ENCODE peak calls at places on chromosomes 1 and 21, in six cellular contexts. One of them, this sample, is unnamed.
A peak's percentile ranks its signal among the peaks of the same experiment; 100 is the strongest.

GRCh38 chr21:35163381-35163780 is 114.3 kb upstream of the RUNX1 start:
- DNase-seq in adrenal gland: no peak
- DNase-seq in germinal center: no peak
- DNase-seq in activated T-cell treated with anti-CD3 and anti-CD28 coated beads for 24 hours: no peak
- DNase-seq in lower lobe of right lung: no peak
- DNase-seq in DMS153: no peak
- DNase-seq in this sample: no peak

GRCh38 chr1:161792740-161793139 is 26.6 kb downstream of the ATF6 start:
- DNase-seq in DMS153: peak; percentile 67
- DNase-seq in lower lobe of right lung: no peak
- DNase-seq in adrenal gland: no peak
- DNase-seq in activated T-cell treated with anti-CD3 and anti-CD28 coated beads for 24 hours: no peak
- DNase-seq in germinal center: peak; percentile 22
- DNase-seq in this sample: peak; percentile 94

GRCh38 chr21:42216726-42217572 is 2.0 kb upstream of the ABCG1 start:
- DNase-seq in DMS153: no peak
- DNase-seq in adrenal gland: peak; percentile 12
- DNase-seq in germinal center: no peak
- DNase-seq in activated T-cell treated with anti-CD3 and anti-CD28 coated beads for 24 hours: no peak
- DNase-seq in lower lobe of right lung: peak; percentile 24
- DNase-seq in this sample: no peak

GRCh38 chr21:16072692-16073091 is 342.9 kb downstream of the USP25 start:
- DNase-seq in adrenal gland: no peak
- DNase-seq in DMS153: no peak
- DNase-seq in germinal center: no peak
- DNase-seq in lower lobe of right lung: no peak
- DNase-seq in activated T-cell treated with anti-CD3 and anti-CD28 coated beads for 24 hours: no peak
- DNase-seq in this sample: no peak

GRCh38 chr1:155569988-155570592 is 7.5 kb upstream of the ASH1L start:
- DNase-seq in activated T-cell treated with anti-CD3 and anti-CD28 coated beads for 24 hours: no peak
- DNase-seq in DMS153: no peak
- DNase-seq in germinal center: no peak
- DNase-seq in adrenal gland: no peak
- DNase-seq in lower lobe of right lung: no peak
- DNase-seq in this sample: no peak

GRCh38 chr1:55213885-55214213 is 1.3 kb downstream of the USP24 start:
- DNase-seq in adrenal gland: no peak
- DNase-seq in germinal center: no peak
- DNase-seq in activated T-cell treated with anti-CD3 and anti-CD28 coated beads for 24 hours: no peak
- DNase-seq in DMS153: no peak
- DNase-seq in lower lobe of right lung: no peak
- DNase-seq in this sample: no peak

GRCh38 chr21:14056771-14057191 is 154.0 kb downstream of the LIPI start:
- DNase-seq in germinal center: no peak
- DNase-seq in DMS153: no peak
- DNase-seq in adrenal gland: no peak
- DNase-seq in lower lobe of right lung: no peak
- DNase-seq in activated T-cell treated with anti-CD3 and anti-CD28 coated beads for 24 hours: no peak
- DNase-seq in this sample: no peak

GRCh38 chr21:17854771-17855170 is 35.6 kb upstream of the C21orf91 start:
- DNase-seq in adrenal gland: no peak
- DNase-seq in lower lobe of right lung: no peak
- DNase-seq in activated T-cell treated with anti-CD3 and anti-CD28 coated beads for 24 hours: no peak
- DNase-seq in DMS153: no peak
- DNase-seq in germinal center: no peak
- DNase-seq in this sample: no peak

GRCh38 chr1:45608475-45609156 is 15.2 kb downstream of the CCDC17 start:
- DNase-seq in DMS153: no peak
- DNase-seq in germinal center: peak; percentile 54
- DNase-seq in lower lobe of right lung: no peak
- DNase-seq in activated T-cell treated with anti-CD3 and anti-CD28 coated beads for 24 hours: no peak
- DNase-seq in adrenal gland: no peak
- DNase-seq in this sample: no peak

GRCh38 chr1:99131541-99131940 is 126.9 kb upstream of the PLPPR5 start:
- DNase-seq in DMS153: no peak
- DNase-seq in germinal center: no peak
- DNase-seq in adrenal gland: no peak
- DNase-seq in activated T-cell treated with anti-CD3 and anti-CD28 coated beads for 24 hours: no peak
- DNase-seq in lower lobe of right lung: no peak
- DNase-seq in this sample: no peak

GRCh38 chr1:18353528-18353927 is 127.2 kb upstream of the KLHDC7A start:
- DNase-seq in germinal center: no peak
- DNase-seq in activated T-cell treated with anti-CD3 and anti-CD28 coated beads for 24 hours: no peak
- DNase-seq in DMS153: no peak
- DNase-seq in adrenal gland: no peak
- DNase-seq in lower lobe of right lung: no peak
- DNase-seq in this sample: no peak

GRCh38 chr1:20616468-20617156 is 16.6 kb upstream of the PINK1 start:
- DNase-seq in lower lobe of right lung: no peak
- DNase-seq in activated T-cell treated with anti-CD3 and anti-CD28 coated beads for 24 hours: no peak
- DNase-seq in germinal center: no peak
- DNase-seq in adrenal gland: peak; percentile 72
- DNase-seq in DMS153: no peak
- DNase-seq in this sample: peak; percentile 50

GRCh38 chr1:94418664-94419655 is 771 bp downstream of the ABCD3 start:
- DNase-seq in DMS153: no peak
- DNase-seq in activated T-cell treated with anti-CD3 and anti-CD28 coated beads for 24 hours: no peak
- DNase-seq in adrenal gland: peak; percentile 65
- DNase-seq in lower lobe of right lung: peak; percentile 52
- DNase-seq in germinal center: no peak
- DNase-seq in this sample: no peak

GRCh38 chr1:30746212-30747027 is 11.2 kb downstream of the LAPTM5 start:
- DNase-seq in DMS153: peak; percentile 33
- DNase-seq in lower lobe of right lung: no peak
- DNase-seq in germinal center: no peak
- DNase-seq in adrenal gland: no peak
- DNase-seq in activated T-cell treated with anti-CD3 and anti-CD28 coated beads for 24 hours: no peak
- DNase-seq in this sample: no peak

GRCh38 chr1:30747028-30748008 is 10.3 kb downstream of the LAPTM5 start:
- DNase-seq in adrenal gland: no peak
- DNase-seq in germinal center: no peak
- DNase-seq in lower lobe of right lung: peak; percentile 41
- DNase-seq in activated T-cell treated with anti-CD3 and anti-CD28 coated beads for 24 hours: no peak
- DNase-seq in DMS153: no peak
- DNase-seq in this sample: no peak

GRCh38 chr1:34250342-34250741 is 73.6 kb downstream of the C1orf94 start:
- DNase-seq in germinal center: no peak
- DNase-seq in DMS153: no peak
- DNase-seq in lower lobe of right lung: no peak
- DNase-seq in activated T-cell treated with anti-CD3 and anti-CD28 coated beads for 24 hours: no peak
- DNase-seq in adrenal gland: no peak
- DNase-seq in this sample: no peak

This sample was measured in Karpas-422.